ENCODE peak calls at places on chromosomes 1 and 21, in six cellular contexts. O, S, X, G, W and K are unnamed samples.

GRCh38 chr21:31248598-31248997 is 95.5 kb downstream of the TIAM1 start:
- DNase-seq in G (no peak), W (no peak), X (no peak), O (peak; percentile 1), S (no peak), K (no peak)

GRCh38 chr1:207463021-207463420 is 8.9 kb downstream of the CR2 start:
- DNase-seq in W (no peak), X (no peak), S (no peak), O (no peak), G (no peak), K (no peak)

GRCh38 chr1:33399375-33399774 is 31.5 kb downstream of the PHC2 start:
- DNase-seq in X (no peak), O (no peak), S (no peak), G (no peak), W (no peak), K (no peak)

GRCh38 chr21:44051462-44051941 is 39.4 kb downstream of the TRAPPC10 start:
- DNase-seq in W (no peak), X (no peak), G (no peak), O (no peak), S (no peak), K (no peak)

GRCh38 chr1:244104309-244105060 is 53.4 kb downstream of the ZBTB18 start:
- DNase-seq in S (no peak), O (peak; percentile 38), W (peak; percentile 48), X (no peak), G (no peak), K (no peak)

GRCh38 chr1:195158091-195158490 is 1450.1 kb downstream of the KCNT2 start:
- DNase-seq in G (no peak), X (no peak), S (no peak), W (no peak), O (no peak), K (no peak)

GRCh38 chr1:42334240-42335049 is 590 bp downstream of the FOXJ3 start:
- DNase-seq in W (peak; percentile 65), O (peak; percentile 69), X (peak; percentile 82), G (no peak), S (peak; percentile 77), K (peak; percentile 75)

GRCh38 chr1:212207118-212207517 is 78.1 kb upstream of the PPP2R5A start:
- DNase-seq in G (no peak), O (no peak), W (no peak), S (no peak), X (no peak), K (no peak)

GRCh38 chr1:76254165-76255043 is 179.9 kb downstream of the ST6GALNAC3 start:
- DNase-seq in S (peak; percentile 99), G (no peak), X (no peak), W (no peak), O (no peak), K (no peak)

GRCh38 chr1:17861685-17862084 is 106.6 kb downstream of the ACTL8 start:
- DNase-seq in S (no peak), O (no peak), G (no peak), W (no peak), X (peak; percentile 3), K (peak; percentile 43)

GRCh38 chr1:38964140-38964548 is 22.5 kb upstream of the RHBDL2 start:
- DNase-seq in W (peak; percentile 38), S (no peak), X (peak; percentile 51), G (no peak), O (peak; percentile 27), K (peak; percentile 14)

GRCh38 chr1:24536391-24536840 is 19.5 kb upstream of the NCMAP start:
- DNase-seq in G (peak; percentile 82), X (no peak), S (no peak), W (peak; percentile 35), O (peak; percentile 36), K (peak; percentile 29)

GRCh38 chr1:82030830-82031229 is 230.1 kb downstream of the ADGRL2 start:
- DNase-seq in S (no peak), X (no peak), O (no peak), W (no peak), G (no peak), K (no peak)

GRCh38 chr1:84691139-84691783 is 1.0 kb upstream of the SSX2IP start:
- DNase-seq in X (peak; percentile 52), G (no peak), W (no peak), S (peak; percentile 5), O (no peak), K (peak; percentile 14)

GRCh38 chr1:17713993-17714392 is 41.1 kb upstream of the ACTL8 start:
- DNase-seq in O (no peak), S (no peak), G (no peak), W (no peak), X (no peak), K (no peak)

GRCh38 chr1:158095737-158096335 is 84.9 kb upstream of the CD1D start:
- DNase-seq in X (peak; percentile 51), W (no peak), G (no peak), O (peak; percentile 38), S (peak; percentile 41), K (peak; percentile 57)

DNA sequence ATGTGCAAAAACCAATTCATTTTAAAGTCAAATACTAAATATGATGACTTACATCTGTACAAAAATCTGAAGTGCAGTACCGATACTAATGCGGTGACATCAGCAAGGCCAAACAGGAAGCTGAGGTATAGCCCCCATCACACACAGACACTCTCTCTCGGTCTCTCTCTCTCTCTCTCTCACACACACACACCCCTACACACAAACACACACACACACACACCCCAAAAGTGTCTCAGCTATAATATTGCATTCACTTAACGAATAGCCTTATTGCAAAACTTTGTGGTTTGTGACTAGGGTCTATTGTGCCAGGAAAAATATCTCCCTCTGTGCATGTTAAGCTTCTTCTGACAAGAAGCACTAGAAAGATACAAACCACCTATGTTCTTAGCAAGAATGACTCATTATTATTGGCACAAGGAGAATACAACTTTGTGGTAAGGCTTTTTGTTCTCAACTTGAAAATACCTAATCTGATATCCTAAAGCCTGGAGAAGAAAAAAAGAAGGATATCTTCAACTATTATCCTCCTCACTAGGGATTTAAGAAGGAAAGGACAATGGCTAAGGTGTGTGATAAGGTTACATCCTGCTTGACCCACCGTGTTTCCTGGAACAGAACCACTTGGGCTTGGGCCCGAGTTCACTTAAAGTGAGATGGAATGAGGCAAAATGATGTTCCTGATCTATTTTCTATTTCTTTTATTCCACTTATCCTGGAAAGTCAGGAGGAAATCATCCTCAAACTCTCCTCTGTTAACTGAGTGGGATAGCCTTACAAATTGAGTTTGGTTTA is 107.1 kb downstream of the NIBAN1 start:
- DNase-seq in G (peak; percentile 79), W (no peak), X (no peak), O (no peak), S (no peak), K (peak; percentile 96)
- TF ChIP-seq MYC in G (no peak), W (no peak), X (no peak), O (no peak), S (no peak), K (no peak)

GRCh38 chr1:236869911-236870310 is 74.8 kb downstream of the MTR start:
- DNase-seq in S (no peak), O (no peak), W (no peak), X (no peak), G (no peak), K (no peak)

GRCh38 chr1:236864996-236865877 is 70.1 kb downstream of the MTR start:
- DNase-seq in X (no peak), G (no peak), W (no peak), O (no peak), S (no peak), K (no peak)

GRCh38 chr1:236872075-236872666 is 77.1 kb downstream of the MTR start:
- DNase-seq in X (no peak), W (no peak), O (no peak), S (no peak), G (no peak), K (no peak)

GRCh38 chr1:236870721-236871120 is 75.6 kb downstream of the MTR start:
- DNase-seq in W (no peak), O (no peak), G (no peak), S (no peak), X (peak; percentile 7), K (peak; percentile 84)

DNA sequence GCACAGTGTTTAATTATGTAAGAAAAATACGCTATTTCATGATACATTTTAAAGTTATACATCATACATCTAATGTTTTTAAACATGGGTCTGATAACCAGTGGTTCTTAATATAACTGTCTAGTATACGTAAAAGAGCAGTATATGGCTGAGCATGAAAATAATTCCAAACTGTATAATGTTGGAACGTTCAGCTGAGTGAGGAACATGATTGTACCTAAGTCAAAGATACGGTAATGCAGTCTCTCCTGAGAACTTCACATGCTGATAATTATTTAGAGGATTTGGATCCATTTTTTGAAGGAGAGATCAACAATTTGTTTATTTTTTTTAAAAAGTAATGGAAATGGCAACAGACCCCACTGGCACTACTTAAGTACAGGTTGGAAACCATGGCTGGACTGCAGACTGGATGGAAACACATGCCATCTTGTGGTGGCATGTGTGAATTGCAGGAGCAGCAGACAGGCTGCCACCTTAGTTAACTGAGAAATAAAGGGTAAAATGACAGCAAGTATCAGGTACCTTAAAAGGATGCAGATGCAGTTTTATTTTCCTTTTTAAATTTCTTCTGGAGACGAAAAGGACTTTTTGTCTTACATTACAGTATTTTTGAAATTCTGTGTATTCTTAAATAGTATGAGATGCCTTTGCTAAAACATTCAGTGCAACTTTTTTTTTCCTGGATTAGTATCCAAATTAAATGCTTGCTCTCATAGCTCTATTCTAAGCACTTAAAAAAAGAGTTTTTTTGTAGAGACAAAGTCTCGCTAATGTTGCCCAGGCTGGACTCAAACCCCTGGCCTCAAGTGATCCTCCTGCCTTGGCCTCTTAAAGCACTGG is 73.8 kb downstream of the MTR start:
- DNase-seq in X (peak; percentile 80), S (peak; percentile 69), W (peak; percentile 60), G (peak; percentile 17), O (peak; percentile 72), K (peak; percentile 73)
- TF ChIP-seq MYC in X (no peak), S (no peak), W (no peak), G (no peak), O (no peak), K (no peak)

GRCh38 chr1:53278294-53278693 is 40.0 kb upstream of the MAGOH start:
- DNase-seq in S (peak; percentile 36), X (peak; percentile 62), W (peak; percentile 4), O (peak; percentile 17), G (no peak), K (peak; percentile 46)
- TF ChIP-seq MYC in S (no peak), X (peak; percentile 31), W (no peak), O (no peak), G (no peak), K (no peak)

GRCh38 chr21:15729674-15730483 is at the start of gene USP25:
- DNase-seq in W (peak; percentile 68), X (peak; percentile 91), S (peak; percentile 75), G (peak; percentile 19), O (peak; percentile 80), K (peak; percentile 85)

GRCh38 chr21:15730484-15731242 is 881 bp downstream of the USP25 start:
- DNase-seq in S (peak; percentile 56), G (no peak), O (no peak), W (no peak), X (peak; percentile 32), K (no peak)

GRCh38 chr21:15732290-15732995 is 2.7 kb downstream of the USP25 start:
- DNase-seq in G (peak; percentile 57), S (peak; percentile 72), X (peak; percentile 61), W (peak; percentile 55), O (peak; percentile 53), K (peak; percentile 68)

GRCh38 chr21:15732996-15733329 is 3.2 kb downstream of the USP25 start:
- DNase-seq in X (no peak), W (no peak), O (no peak), S (no peak), G (no peak), K (no peak)

DNA sequence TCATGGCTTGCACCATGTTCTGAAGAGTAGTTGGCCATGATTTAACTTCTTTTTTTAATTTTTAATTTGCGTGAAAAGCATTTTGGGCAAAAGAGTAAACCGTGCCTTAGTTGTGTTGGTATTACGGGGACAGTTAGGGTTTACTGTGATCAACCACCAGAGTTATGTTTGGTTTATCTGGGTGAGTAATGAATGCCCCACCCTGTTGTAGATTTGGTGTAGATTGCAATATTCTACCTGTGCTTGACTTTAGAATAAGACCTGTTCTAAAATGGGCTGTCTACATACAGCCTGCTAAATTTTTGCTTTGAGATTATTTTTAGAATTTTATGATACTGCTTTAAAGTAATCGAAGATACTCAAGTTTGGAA is 1.4 kb downstream of the USP25 start:
- DNase-seq in X (peak; percentile 51), O (no peak), G (no peak), S (peak; percentile 44), W (peak; percentile 25), K (peak; percentile 26)
- TF ChIP-seq MYC in X (no peak), O (no peak), G (no peak), S (no peak), W (no peak), K (no peak)